ENCODE peak calls at places on chromosome 3, in five cellular contexts. O is spleen, F is sigmoid colon, R is HepG2, Y is GM12864. S is an unnamed sample.

GRCh38 chr3:45210308-45211038 is 15.6 kb downstream of the TMEM158 start:
- DNase-seq in O (peak), F (peak), R (peak), Y (peak), S (peak)

GRCh38 chr3:38479431-38480092 is 16.6 kb upstream of the EXOG start:
- DNase-seq in O (no peak), F (peak), R (peak), Y (no peak), S (peak)

GRCh38 chr3:46089237-46090011 is 62.1 kb upstream of the XCR1 start:
- DNase-seq in O (peak), F (peak), R (no peak), Y (peak), S (no peak)

GRCh38 chr3:196207159-196207832 is 3.9 kb downstream of the ZDHHC19 start:
- DNase-seq in O (peak), F (no peak), R (no peak), Y (no peak), S (no peak)

GRCh38 chr3:184523825-184524615 is 37.6 kb upstream of the EPHB3 start:
- DNase-seq in O (no peak), F (no peak), R (no peak), Y (no peak), S (no peak)

GRCh38 chr3:131795382-131796085 is 239.3 kb downstream of the CPNE4 start:
- DNase-seq in O (no peak), F (no peak), R (no peak), Y (peak), S (no peak)

GRCh38 chr3:131218196-131218595 is 163.4 kb upstream of the NUDT16 start:
- DNase-seq in O (no peak), F (no peak), R (no peak), Y (no peak), S (no peak)

GRCh38 chr3:143119009-143119914 is at the start of gene CHST2:
- DNase-seq in O (peak), F (peak), R (no peak), Y (no peak), S (peak)

GRCh38 chr3:111998661-111999641 is at the start of gene TAGLN3:
- DNase-seq in O (no peak), F (no peak), R (no peak), Y (no peak), S (no peak)

GRCh38 chr3:21750291-21750690 is 719 bp downstream of the ZNF385D start:
- DNase-seq in O (no peak), F (no peak), R (no peak), Y (no peak), S (no peak)

GRCh38 chr3:173750095-173750494 is 352.6 kb downstream of the NLGN1 start:
- DNase-seq in O (no peak), F (no peak), R (no peak), Y (no peak), S (no peak)

GRCh38 chr3:100968908-100969556 is 24.2 kb downstream of the ABI3BP start:
- DNase-seq in O (no peak), F (peak), R (no peak), Y (no peak), S (no peak)

GRCh38 chr3:196232882-196233251 is 16.5 kb downstream of the SLC51A start:
- DNase-seq in O (no peak), F (no peak), R (no peak), Y (no peak), S (no peak)

GRCh38 chr3:121995190-121996137 is 26.6 kb downstream of the ILDR1 start:
- DNase-seq in O (peak), F (no peak), R (peak), Y (no peak), S (peak)

GRCh38 chr3:183745300-183746098 is 47.9 kb downstream of the YEATS2 start:
- DNase-seq in O (no peak), F (no peak), R (peak), Y (no peak), S (no peak)

GRCh38 chr3:109413049-109413448 is 75.7 kb upstream of the DPPA4 start:
- DNase-seq in O (no peak), F (no peak), R (no peak), Y (no peak), S (no peak)

GRCh38 chr3:1093216-1093615 is 392 bp downstream of the CNTN6 start:
- DNase-seq in O (no peak), F (no peak), R (no peak), Y (no peak), S (no peak)

GRCh38 chr3:50322386-50323091 is at the start of gene HYAL2:
- DNase-seq in O (peak), F (no peak), R (no peak), Y (no peak), S (no peak)

GRCh38 chr3:99842826-99843589 is 25.3 kb downstream of the CMSS1 start:
- DNase-seq in O (no peak), F (no peak), R (peak), Y (no peak), S (no peak)

GRCh38 chr3:89246326-89246725 is 138.9 kb downstream of the EPHA3 start:
- DNase-seq in O (no peak), F (no peak), R (no peak), Y (no peak), S (no peak)
- TF ChIP-seq CTCF in O (no peak), F (no peak), R (peak), Y (peak), S (no peak)

GRCh38 chr3:47868306-47868705 is 65.4 kb downstream of the DHX30 start:
- DNase-seq in O (no peak), F (no peak), R (no peak), Y (no peak), S (no peak)

GRCh38 chr3:47870156-47870555 is 67.2 kb downstream of the DHX30 start:
- DNase-seq in O (no peak), F (no peak), R (no peak), Y (no peak), S (no peak)

GRCh38 chr3:47863391-47864128 is 60.6 kb downstream of the DHX30 start:
- DNase-seq in O (peak), F (no peak), R (no peak), Y (no peak), S (no peak)

GRCh38 chr3:47867451-47868017 is 64.6 kb downstream of the DHX30 start:
- DNase-seq in O (peak), F (no peak), R (no peak), Y (no peak), S (no peak)

DNA sequence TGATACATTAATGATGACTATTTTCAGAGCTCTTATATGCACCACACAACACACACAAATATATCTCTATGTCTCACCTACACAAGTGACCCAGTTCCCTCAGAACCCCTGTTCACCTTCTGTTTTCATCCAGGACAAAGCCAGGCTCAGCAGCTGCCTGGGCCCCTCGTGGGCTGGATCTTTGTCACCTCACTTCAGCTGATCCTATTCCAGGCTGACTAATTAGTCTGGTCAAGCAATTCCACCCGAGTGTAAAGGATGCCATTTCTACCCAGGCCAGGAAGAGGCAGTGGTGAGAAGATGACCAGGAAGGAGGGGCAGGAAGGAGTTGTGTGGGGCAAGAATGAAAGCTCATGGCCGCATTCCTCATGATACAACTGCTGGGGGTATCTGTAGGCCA is 62.3 kb downstream of the DHX30 start:
- DNase-seq in O (no peak), F (no peak), R (no peak), Y (no peak), S (no peak)
- TF ChIP-seq CTCF in O (no peak), F (no peak), R (peak), Y (no peak), S (no peak)

GRCh38 chr3:116413319-116413718 is 32.0 kb downstream of the LSAMP start:
- DNase-seq in O (no peak), F (no peak), R (no peak), Y (no peak), S (no peak)
- TF ChIP-seq CTCF in O (no peak), F (no peak), R (no peak), Y (peak), S (no peak)

DNA sequence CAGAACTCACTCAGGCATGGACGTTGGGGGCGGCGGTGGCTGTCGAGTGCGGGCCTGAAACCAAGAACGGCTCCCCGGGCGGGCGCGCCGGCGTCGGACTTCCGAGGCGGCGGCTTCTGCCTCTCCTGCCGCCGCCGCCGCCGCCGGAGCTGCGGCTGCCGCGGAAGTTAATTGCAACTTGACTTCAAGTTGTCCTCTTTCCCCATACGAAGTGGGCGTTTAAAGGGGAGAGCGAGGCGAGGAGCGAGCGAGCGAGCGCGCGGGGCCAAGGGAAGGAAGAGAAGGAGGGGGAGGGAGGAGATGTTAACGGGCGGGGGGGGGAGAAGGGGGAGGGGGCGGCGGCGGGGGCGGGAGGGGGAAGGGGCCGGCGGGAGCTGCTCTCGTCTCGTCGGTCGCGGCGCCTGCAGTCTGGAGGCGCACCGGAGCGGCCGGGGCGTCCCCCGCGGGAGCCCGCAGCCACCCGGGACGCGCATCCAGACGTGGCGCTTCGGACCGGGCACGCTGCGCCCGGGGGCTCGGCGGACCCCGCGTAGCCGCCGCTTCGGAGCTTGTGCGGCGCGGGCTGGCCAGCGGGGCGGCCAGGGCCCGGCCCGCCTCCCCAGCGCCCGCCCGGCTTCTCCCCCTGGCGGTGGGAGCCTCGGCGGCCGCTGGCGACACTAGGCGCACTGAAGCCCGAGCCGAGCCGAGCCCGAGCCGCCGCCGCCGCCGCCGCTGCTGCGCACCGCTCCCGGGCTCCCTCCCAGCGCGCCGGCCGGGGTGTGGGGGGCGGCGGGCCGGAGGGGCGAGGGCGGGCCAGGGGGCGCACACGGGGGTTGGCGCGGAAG is 19.7 kb upstream of the SATB1 start:
- DNase-seq in O (peak), F (peak), R (peak), Y (no peak), S (no peak)
- TF ChIP-seq CTCF in O (no peak), F (no peak), R (peak), Y (peak), S (peak)

DNA sequence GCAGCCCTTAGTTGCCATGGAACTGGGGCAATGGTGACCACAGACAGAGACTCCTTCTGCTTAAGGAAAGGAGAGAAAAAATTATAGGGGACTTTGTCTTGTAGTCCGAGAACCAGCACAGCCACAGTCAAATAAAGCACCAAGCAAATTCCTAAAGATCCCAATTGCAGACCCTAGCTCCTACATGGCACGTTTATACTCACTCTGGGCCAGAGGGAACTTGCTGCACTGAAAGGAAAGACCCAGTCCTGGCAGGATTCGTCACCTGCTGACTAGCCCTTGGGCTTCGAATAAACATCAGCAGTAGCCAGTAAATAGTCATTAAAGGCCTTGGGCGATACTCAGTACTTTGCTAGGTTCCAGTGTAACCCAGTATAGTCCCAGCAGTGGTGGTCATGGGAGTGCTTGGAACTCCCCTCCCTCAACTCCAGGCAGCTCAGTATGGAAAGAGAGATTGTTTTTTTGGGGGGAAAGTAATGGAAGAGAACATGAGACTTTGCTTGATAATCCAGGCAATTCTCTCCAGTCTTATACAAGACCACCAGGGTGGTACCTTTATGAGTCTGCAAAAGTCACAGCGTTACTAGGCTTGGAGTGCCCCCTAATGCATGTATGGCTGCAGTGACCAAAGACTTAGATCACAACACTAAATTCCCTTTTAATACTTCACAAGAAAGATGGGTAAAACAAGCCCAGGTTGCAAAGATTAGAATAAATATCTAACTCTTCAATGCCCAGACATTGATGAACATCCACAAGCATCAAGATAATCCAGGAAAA is 66.4 kb upstream of the AGTR1 start:
- DNase-seq in O (no peak), F (no peak), R (peak), Y (no peak), S (no peak)
- TF ChIP-seq CTCF in O (no peak), F (no peak), R (peak), Y (peak), S (peak)

GRCh38 chr3:68239542-68239941 is 585.1 kb upstream of the SUCLG2 start:
- DNase-seq in O (no peak), F (no peak), R (no peak), Y (no peak), S (no peak)
- TF ChIP-seq CTCF in O (no peak), F (no peak), R (no peak), Y (no peak), S (no peak)

DNA sequence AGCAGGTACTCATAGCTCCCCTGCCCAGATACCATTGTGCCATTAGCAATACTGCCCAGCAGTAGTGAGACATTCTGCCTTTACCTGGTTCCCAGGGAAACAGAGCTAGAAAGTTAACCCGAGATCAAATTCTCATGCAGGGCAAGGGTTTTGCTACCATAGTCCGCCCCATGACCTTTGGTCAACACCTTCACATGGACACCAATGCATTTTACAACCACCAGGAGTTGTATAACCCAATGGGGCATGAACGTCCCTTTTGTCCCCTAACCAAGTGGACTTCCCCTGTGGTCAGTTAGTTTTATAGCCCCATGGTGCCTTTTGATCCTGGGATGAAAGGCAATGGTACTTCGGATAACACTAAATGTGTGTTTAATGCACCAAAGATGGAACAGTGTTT is 151.7 kb upstream of the IQSEC1 start:
- DNase-seq in O (no peak), F (no peak), R (peak), Y (no peak), S (no peak)
- TF ChIP-seq CTCF in O (no peak), F (no peak), R (peak), Y (no peak), S (no peak)

DNA sequence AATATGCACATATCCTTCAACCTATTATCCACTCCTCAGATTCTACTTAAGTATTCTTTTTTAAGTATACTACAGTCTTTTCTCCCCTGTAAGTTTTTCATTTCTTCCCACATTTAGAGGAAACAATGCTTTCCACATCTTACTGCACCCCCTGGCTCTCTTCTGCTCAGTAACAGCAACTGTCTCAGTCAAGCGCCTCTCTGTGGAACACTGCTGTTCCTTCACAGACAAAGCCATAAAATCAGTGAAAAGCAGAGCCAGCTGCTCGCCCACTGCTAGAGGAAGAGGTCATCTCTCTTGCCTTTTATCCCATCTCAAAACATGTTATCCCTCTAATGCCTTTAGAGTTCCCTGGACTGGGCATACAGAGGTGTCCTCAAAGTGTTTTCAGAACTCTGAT is 24.8 kb downstream of the SERP1 start:
- DNase-seq in O (no peak), F (no peak), R (no peak), Y (no peak), S (no peak)
- TF ChIP-seq CTCF in O (no peak), F (no peak), R (no peak), Y (no peak), S (no peak)

S was measured in D721Med.